ENCODE peak calls at places on chromosomes 6 and 20, in ten cellular contexts. B is activated CD4-positive, alpha-beta T cell treated with anti-CD3 and anti-CD28 coated beads for 4 hours; S is activated T-cell treated with anti-CD3 and anti-CD28 coated beads, Interleukin-2, amount 50 U/mL, for 48 hours; Q is mucosa of descending colon; T is GM13976; Y is kidney tubule cell; U is left lung; P is A673; W is HepG2; J is Kasumi-1. M is an unnamed sample.

GRCh38 chr6:142478117-142478516 is 176.3 kb downstream of the ADGRG6 start:
- DNase-seq in J (peak), P (peak), Y (peak), B (peak), T (no peak), S (no peak), U (no peak), Q (no peak), W (peak), M (no peak)

GRCh38 chr6:108800510-108800909 is 47.7 kb upstream of the ARMC2 start:
- DNase-seq in Y (peak), P (no peak), U (no peak), J (no peak), S (no peak), B (no peak), W (no peak), Q (no peak), T (no peak), M (no peak)

GRCh38 chr20:60785817-60786216 is 466.2 kb upstream of the CDH4 start:
- DNase-seq in P (no peak), Q (peak), W (no peak), T (no peak), Y (no peak), J (no peak), S (no peak), B (no peak), U (no peak), M (no peak)

GRCh38 chr6:84061174-84061573 is 27.6 kb downstream of the MRAP2 start:
- DNase-seq in B (no peak), T (no peak), S (no peak), Q (no peak), P (no peak), U (no peak), Y (no peak), J (no peak), W (no peak), M (no peak)

GRCh38 chr6:85690071-85690470 is 47.4 kb upstream of the SYNCRIP start:
- DNase-seq in Q (no peak), P (no peak), W (no peak), J (no peak), T (no peak), U (no peak), B (no peak), S (no peak), Y (no peak), M (no peak)

GRCh38 chr20:11218035-11218680 is 544.4 kb upstream of the JAG1 start:
- DNase-seq in U (no peak), T (no peak), W (no peak), S (no peak), P (no peak), Q (no peak), Y (no peak), B (no peak), J (no peak), M (no peak)

GRCh38 chr20:62977613-62978558 is 25.4 kb downstream of the SLC17A9 start:
- DNase-seq in W (no peak), T (peak), Y (no peak), P (peak), Q (peak), B (peak), J (no peak), U (no peak), S (peak), M (no peak)

GRCh38 chr6:7758456-7758855 is 32.6 kb downstream of the BMP6 start:
- DNase-seq in U (no peak), W (no peak), Y (peak), Q (peak), B (no peak), S (no peak), P (no peak), J (no peak), T (no peak), M (no peak)

GRCh38 chr20:32451682-32452461 is 93.7 kb downstream of the ASXL1 start:
- DNase-seq in U (no peak), B (no peak), Y (no peak), J (peak), W (no peak), T (no peak), Q (no peak), P (no peak), S (no peak), M (no peak)